ENCODE peak calls at places on chromosomes 13 and 19, in ten cellular contexts. G is aorta, T is tibial nerve, P is BJ, L is neuronal stem cell, I is lower lobe of right lung, B is tibial artery, V is IMR-90, J is prostate gland, C is body of pancreas. Y is an unnamed sample. For H3K27me3 and H3K36me3, the result is how much of the 10 kb centered on the place peaks cover.

GRCh38 chr19:14561832-14562351 is 10.0 kb downstream of the NDUFB7 start:
- DNase-seq in I (no peak), C (peak), B (peak), G (peak), L (no peak), P (no peak), J (peak), T (no peak), V (peak), Y (no peak)

GRCh38 chr19:5138606-5139594 is 170.0 kb downstream of the KDM4B start:
- DNase-seq in C (peak), V (peak), J (no peak), B (no peak), G (peak), T (peak), I (peak), L (no peak), P (peak), Y (peak)

GRCh38 chr19:6735181-6735891 is 2.0 kb downstream of the GPR108 start:
- DNase-seq in V (no peak), T (no peak), G (no peak), B (no peak), J (no peak), C (no peak), L (no peak), P (no peak), I (no peak), Y (no peak)

GRCh38 chr19:47493378-47494210 is 9.6 kb upstream of the KPTN start:
- DNase-seq in B (no peak), P (no peak), I (no peak), L (no peak), C (no peak), V (no peak), J (no peak), G (no peak), T (no peak), Y (no peak)

GRCh38 chr13:53064721-53065120 is 36.1 kb downstream of the OLFM4 start:
- DNase-seq in L (no peak), J (no peak), C (peak), V (no peak), P (no peak), G (no peak), I (no peak), B (no peak), T (peak), Y (no peak)

GRCh38 chr19:52212572-52213255 is 22.9 kb downstream of the PPP2R1A start:
- DNase-seq in I (no peak), G (no peak), P (no peak), L (no peak), B (no peak), J (no peak), C (no peak), T (no peak), V (no peak), Y (no peak)

GRCh38 chr13:75749407-75749806 is 113.3 kb downstream of the LMO7 start:
- DNase-seq in V (peak), G (peak), J (peak), I (no peak), C (no peak), B (peak), L (no peak), P (no peak), T (no peak), Y (no peak)

GRCh38 chr13:96948127-96948526 is 46.1 kb downstream of the OXGR1 start:
- DNase-seq in G (no peak), P (no peak), I (no peak), B (no peak), L (no peak), V (no peak), T (no peak), C (no peak), J (no peak), Y (no peak)

GRCh38 chr13:75079226-75079625 is 402.7 kb downstream of the TBC1D4 start:
- DNase-seq in C (no peak), G (no peak), I (no peak), V (peak), L (no peak), P (no peak), B (no peak), J (no peak), T (no peak), Y (no peak)

GRCh38 chr19:12450817-12451216 is 10.0 kb upstream of the ZNF443 start:
- DNase-seq in B (no peak), P (no peak), T (no peak), V (no peak), C (no peak), L (no peak), J (no peak), I (no peak), G (no peak), Y (no peak)

GRCh38 chr19:34999498-35000337 is at the start of gene GRAMD1A:
- DNase-seq in B (peak), C (peak), J (peak), P (peak), V (peak), G (peak), T (peak), L (peak), I (peak), Y (peak)

GRCh38 chr19:46718157-46718933 is 1.4 kb upstream of the PRKD2 start:
- DNase-seq in L (no peak), I (no peak), G (peak), V (no peak), C (peak), T (no peak), P (no peak), B (no peak), J (no peak), Y (peak)

GRCh38 chr13:48838193-48839000 is 137.3 kb upstream of the FNDC3A start:
- DNase-seq in T (no peak), B (no peak), L (no peak), P (no peak), G (no peak), C (no peak), I (no peak), V (peak), J (no peak), Y (no peak)

GRCh38 chr13:113083402-113084061 is 22.1 kb upstream of the F7 start:
- DNase-seq in V (peak), I (peak), B (no peak), L (no peak), J (peak), T (peak), P (no peak), C (no peak), G (peak), Y (no peak)

GRCh38 chr13:36606060-36606459 is 67.8 kb upstream of the SERTM1 start:
- DNase-seq in V (no peak), G (no peak), B (no peak), L (no peak), T (no peak), P (no peak), C (no peak), I (no peak), J (no peak), Y (no peak)

GRCh38 chr13:113489171-113489548 is 1.4 kb downstream of the DCUN1D2 start:
- DNase-seq in G (no peak), I (no peak), B (no peak), T (no peak), J (no peak), V (no peak), P (no peak), L (peak), C (peak), Y (peak)

GRCh38 chr19:50893047-50893737 is 18.0 kb downstream of the KLK4 start:
- DNase-seq in T (no peak), C (peak), J (no peak), G (no peak), V (no peak), L (no peak), B (no peak), P (no peak), I (no peak), Y (no peak)

GRCh38 chr13:67238277-67238859 is 8.2 kb upstream of the PCDH9 start:
- DNase-seq in B (no peak), L (peak), G (no peak), T (no peak), J (no peak), V (peak), C (no peak), I (no peak), P (no peak), Y (peak)

GRCh38 chr19:45107621-45108170 is 14.7 kb downstream of the PPP1R37 start:
- DNase-seq in B (no peak), V (no peak), I (no peak), J (no peak), L (no peak), G (no peak), C (no peak), T (no peak), P (no peak), Y (no peak)

GRCh38 chr13:44103721-44104490 is 224.2 kb downstream of the LACC1 start:
- DNase-seq in V (no peak), L (no peak), J (peak), B (no peak), C (no peak), I (no peak), T (no peak), G (no peak), P (no peak), Y (peak)

GRCh38 chr19:45306522-45307027 is 16.1 kb downstream of the CKM start:
- DNase-seq in G (no peak), L (no peak), C (no peak), T (no peak), I (no peak), V (no peak), B (no peak), P (no peak), J (no peak), Y (no peak)

GRCh38 chr19:41821003-41821735 is 23.3 kb downstream of the LYPD4 start:
- DNase-seq in I (peak), V (peak), C (peak), B (no peak), P (no peak), G (no peak), T (no peak), L (peak), J (peak), Y (peak)

GRCh38 chr13:26538363-26539317 is 18.8 kb upstream of the WASF3 start:
- DNase-seq in L (no peak), J (peak), I (no peak), P (no peak), B (peak), T (no peak), V (no peak), C (no peak), G (no peak), Y (no peak)

GRCh38 chr19:45010306-45010705 is 9.0 kb downstream of the RELB start:
- DNase-seq in P (no peak), C (no peak), B (no peak), G (no peak), I (no peak), J (no peak), L (no peak), V (no peak), T (no peak), Y (no peak)

GRCh38 chr19:47610902-47611301 is 2.0 kb downstream of the BICRA start:
- DNase-seq in V (no peak), B (no peak), C (peak), I (no peak), T (no peak), L (no peak), P (no peak), G (no peak), J (peak), Y (peak)

DNA sequence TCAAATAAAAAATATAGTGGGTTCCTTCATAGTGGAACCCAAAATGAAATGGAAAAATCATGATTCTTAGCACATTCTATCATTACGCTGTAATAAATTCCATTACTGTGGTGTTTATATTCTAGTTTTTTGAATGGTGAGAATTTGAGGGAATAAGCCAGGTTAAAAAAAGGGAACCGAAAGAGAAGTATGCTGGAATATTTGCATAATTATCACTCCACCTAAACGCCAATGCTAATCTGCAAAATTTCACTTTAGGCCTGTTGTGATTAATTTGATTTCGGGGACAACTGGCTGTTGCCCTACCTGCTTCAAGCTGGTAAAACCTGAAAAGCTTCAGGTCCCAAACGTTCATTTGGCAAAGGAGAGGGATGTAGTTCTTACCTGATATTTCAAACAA is 32.1 kb upstream of the SCEL start:
- DNase-seq in C (no peak), G (no peak), T (no peak), P (no peak), B (no peak), J (no peak), I (no peak), V (no peak), L (no peak), Y (no peak)
- H3K27me3 ChIP-seq in C (under half), G (under half), T (under half), P (under half), B (under half), J (under half), I (under half), V (under half), L (under half), Y (under half)

DNA sequence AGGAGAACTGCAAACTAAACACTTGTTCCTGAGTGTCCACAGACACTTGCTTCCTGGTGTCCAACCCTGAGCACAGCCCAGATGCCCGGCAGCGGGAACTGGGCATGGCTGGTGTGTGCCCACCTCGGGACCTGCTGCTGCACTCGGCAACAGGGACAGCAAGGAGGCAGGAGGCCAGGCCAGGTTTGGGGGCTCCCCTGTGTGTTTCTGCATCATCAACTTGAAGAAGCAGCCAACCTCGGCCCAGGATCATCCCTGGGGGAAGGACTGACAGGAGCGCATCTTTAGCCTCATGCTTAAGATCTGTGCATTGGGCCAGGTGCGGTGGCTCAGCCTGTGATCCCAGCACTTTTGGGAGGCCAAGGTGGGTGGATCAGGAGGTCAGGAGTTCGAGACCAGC is 35.1 kb upstream of the LDLR start:
- DNase-seq in B (no peak), I (no peak), L (no peak), P (no peak), G (no peak), V (no peak), C (no peak), T (no peak), J (no peak), Y (no peak)
- H3K36me3 ChIP-seq in B (under half), I (under half), L (under half), P (under half), G (under half), V (half or more), C (under half), T (under half), J (under half), Y (under half)

GRCh38 chr19:1291761-1292418 is 6.2 kb downstream of the EFNA2 start:
- DNase-seq in B (no peak), V (no peak), P (no peak), T (no peak), J (no peak), G (no peak), L (no peak), C (no peak), I (no peak), Y (peak)

GRCh38 chr19:1288528-1289394 is 3.1 kb downstream of the EFNA2 start:
- DNase-seq in G (no peak), T (no peak), I (no peak), B (no peak), C (peak), J (no peak), L (no peak), V (no peak), P (no peak), Y (no peak)

GRCh38 chr19:1289395-1290244 is 3.9 kb downstream of the EFNA2 start:
- DNase-seq in B (no peak), C (no peak), L (no peak), P (no peak), G (no peak), J (no peak), I (no peak), V (no peak), T (no peak), Y (no peak)

GRCh38 chr19:1290699-1291651 is 5.3 kb downstream of the EFNA2 start:
- DNase-seq in G (no peak), T (no peak), L (no peak), V (no peak), J (no peak), C (no peak), B (no peak), P (no peak), I (no peak), Y (peak)

GRCh38 chr19:1290245-1290698 is 4.6 kb downstream of the EFNA2 start:
- DNase-seq in C (no peak), I (no peak), V (no peak), G (no peak), T (no peak), L (no peak), P (no peak), B (no peak), J (no peak), Y (no peak)
- H3K27me3 ChIP-seq in C (under half), I (half or more), V (under half), G (under half), T (half or more), L (under half), P (under half), B (half or more), J (under half), Y (under half)

DNA sequence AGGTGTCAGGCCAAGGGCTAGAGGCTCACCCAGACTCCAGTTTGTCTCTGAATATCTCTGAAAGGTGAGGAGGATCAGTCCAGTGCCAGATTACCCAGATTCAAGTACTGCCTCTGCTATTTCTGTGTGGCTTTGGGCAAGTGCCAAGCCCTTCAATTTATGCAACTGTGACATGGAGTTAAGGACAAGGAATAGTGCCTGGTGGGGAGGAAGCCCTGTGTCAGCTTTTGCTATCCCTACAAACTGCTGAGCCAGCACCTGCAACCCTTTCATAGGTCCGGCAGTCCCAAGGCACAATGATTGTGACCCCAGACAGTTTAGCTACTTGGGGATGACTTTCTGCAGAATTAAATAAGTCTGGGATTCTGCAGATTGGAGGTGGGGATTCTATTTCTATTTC is 123.0 kb downstream of the KL start:
- DNase-seq in G (peak), C (peak), V (no peak), I (no peak), P (no peak), B (peak), J (no peak), T (peak), L (no peak), Y (no peak)
- H3K36me3 ChIP-seq in G (under half), C (under half), V (under half), I (under half), P (under half), B (under half), J (under half), T (under half), L (under half), Y (under half)

GRCh38 chr19:48757741-48758144 is 2.4 kb downstream of the FGF21 start:
- DNase-seq in B (no peak), P (no peak), T (no peak), G (no peak), I (no peak), L (no peak), V (no peak), C (peak), J (no peak), Y (no peak)

GRCh38 chr19:48757089-48757675 is 1.9 kb downstream of the FGF21 start:
- DNase-seq in L (no peak), T (no peak), I (no peak), J (no peak), G (no peak), C (peak), B (no peak), V (no peak), P (no peak), Y (no peak)

GRCh38 chr19:48754950-48755645 is at the start of gene FGF21:
- DNase-seq in C (peak), B (no peak), V (no peak), T (no peak), J (no peak), P (no peak), L (no peak), I (no peak), G (no peak), Y (no peak)

GRCh38 chr19:48755787-48756674 is 707 bp downstream of the FGF21 start:
- DNase-seq in J (no peak), C (peak), B (no peak), I (no peak), T (no peak), G (no peak), P (no peak), V (no peak), L (no peak), Y (no peak)

GRCh38 chr19:48756686-48757085 is 1.4 kb downstream of the FGF21 start:
- DNase-seq in V (no peak), T (no peak), I (no peak), P (no peak), G (no peak), L (no peak), C (no peak), B (no peak), J (no peak), Y (no peak)
- H3K27me3 ChIP-seq in V (under half), T (under half), I (under half), P (under half), G (under half), L (under half), C (under half), B (under half), J (under half), Y (under half)

GRCh38 chr19:7982651-7983099 is 22.8 kb downstream of the ELAVL1 start:
- DNase-seq in G (no peak), V (no peak), L (no peak), P (no peak), B (no peak), J (no peak), I (peak), C (no peak), T (no peak), Y (no peak)
- H3K36me3 ChIP-seq in G (under half), V (half or more), L (half or more), P (under half), B (under half), J (under half), I (half or more), C (under half), T (under half), Y (under half)

GRCh38 chr13:20192470-20193141 is at the start of gene GJB2:
- DNase-seq in V (no peak), B (no peak), L (no peak), T (no peak), J (no peak), I (no peak), G (no peak), C (peak), P (no peak), Y (peak)
- H3K27me3 ChIP-seq in V (half or more), B (half or more), L (under half), T (half or more), J (under half), I (half or more), G (under half), C (under half), P (under half), Y (under half)

Y was measured in small intestine.